ENCODE peak calls at places on chromosomes 5 and 9, in seven cellular contexts. One of them, this sample, is unnamed.

GRCh38 chr5:103021310-103021709 is 98.6 kb downstream of the GIN1 start:
- DNase-seq in sigmoid colon: no peak
- DNase-seq in transverse colon: no peak
- DNase-seq in A549: no peak
- DNase-seq in GM12878: peak; percentile 27
- DNase-seq in HepG2: no peak
- DNase-seq in stomach: no peak
- DNase-seq in this sample: no peak

GRCh38 chr5:9494321-9494720 is 51.6 kb downstream of the SEMA5A start:
- DNase-seq in sigmoid colon: no peak
- DNase-seq in transverse colon: no peak
- DNase-seq in A549: no peak
- DNase-seq in GM12878: no peak
- DNase-seq in HepG2: no peak
- DNase-seq in stomach: no peak
- DNase-seq in this sample: no peak

GRCh38 chr9:134391319-134392231 is 65.3 kb downstream of the RXRA start:
- DNase-seq in sigmoid colon: no peak
- DNase-seq in transverse colon: peak; percentile 54
- DNase-seq in A549: no peak
- DNase-seq in GM12878: peak; percentile 69
- DNase-seq in HepG2: no peak
- DNase-seq in stomach: no peak
- DNase-seq in this sample: no peak

GRCh38 chr9:116087246-116087645 is 66.3 kb upstream of the PAPPA start:
- DNase-seq in sigmoid colon: no peak
- DNase-seq in transverse colon: no peak
- DNase-seq in A549: peak; percentile 8
- DNase-seq in GM12878: no peak
- DNase-seq in HepG2: no peak
- DNase-seq in stomach: peak; percentile 26
- DNase-seq in this sample: no peak

GRCh38 chr9:126791406-126792230 is 13.2 kb upstream of the ZBTB43 start:
- DNase-seq in sigmoid colon: peak; percentile 46
- DNase-seq in transverse colon: no peak
- DNase-seq in A549: peak; percentile 87
- DNase-seq in GM12878: no peak
- DNase-seq in HepG2: peak; percentile 49
- DNase-seq in stomach: no peak
- DNase-seq in this sample: no peak

GRCh38 chr9:109887079-109887478 is 107.1 kb downstream of the PALM2AKAP2 start:
- DNase-seq in sigmoid colon: no peak
- DNase-seq in transverse colon: no peak
- DNase-seq in A549: no peak
- DNase-seq in GM12878: no peak
- DNase-seq in HepG2: no peak
- DNase-seq in stomach: no peak
- DNase-seq in this sample: no peak

GRCh38 chr9:113988951-113989780 is 88.9 kb downstream of the AMBP start:
- DNase-seq in sigmoid colon: peak; percentile 82
- DNase-seq in transverse colon: no peak
- DNase-seq in A549: no peak
- DNase-seq in GM12878: no peak
- DNase-seq in HepG2: no peak
- DNase-seq in stomach: no peak
- DNase-seq in this sample: no peak

GRCh38 chr5:154241021-154241420 is 50.5 kb downstream of the GALNT10 start:
- DNase-seq in sigmoid colon: no peak
- DNase-seq in transverse colon: no peak
- DNase-seq in A549: no peak
- DNase-seq in GM12878: no peak
- DNase-seq in HepG2: no peak
- DNase-seq in stomach: no peak
- DNase-seq in this sample: no peak

GRCh38 chr5:17001418-17001817 is 65.3 kb upstream of the MYO10 start:
- DNase-seq in sigmoid colon: no peak
- DNase-seq in transverse colon: no peak
- DNase-seq in A549: no peak
- DNase-seq in GM12878: no peak
- DNase-seq in HepG2: no peak
- DNase-seq in stomach: no peak
- DNase-seq in this sample: no peak

GRCh38 chr5:105812356-105812755 is 1858.4 kb downstream of the EFNA5 start:
- DNase-seq in sigmoid colon: no peak
- DNase-seq in transverse colon: no peak
- DNase-seq in A549: no peak
- DNase-seq in GM12878: no peak
- DNase-seq in HepG2: no peak
- DNase-seq in stomach: no peak
- DNase-seq in this sample: no peak

GRCh38 chr5:102545175-102545574 is 46.4 kb upstream of the SLCO6A1 start:
- DNase-seq in sigmoid colon: no peak
- DNase-seq in transverse colon: no peak
- DNase-seq in A549: no peak
- DNase-seq in GM12878: no peak
- DNase-seq in HepG2: peak; percentile 35
- DNase-seq in stomach: no peak
- DNase-seq in this sample: no peak

GRCh38 chr9:130235558-130236435 is 29.8 kb upstream of the HMCN2 start:
- DNase-seq in sigmoid colon: peak; percentile 86
- DNase-seq in transverse colon: peak; percentile 66
- DNase-seq in A549: peak; percentile 48
- DNase-seq in GM12878: no peak
- DNase-seq in HepG2: peak; percentile 25
- DNase-seq in stomach: peak; percentile 67
- DNase-seq in this sample: peak; percentile 74

GRCh38 chr5:158851488-158851887 is 248.2 kb downstream of the EBF1 start:
- DNase-seq in sigmoid colon: no peak
- DNase-seq in transverse colon: no peak
- DNase-seq in A549: no peak
- DNase-seq in GM12878: no peak
- DNase-seq in HepG2: no peak
- DNase-seq in stomach: no peak
- DNase-seq in this sample: no peak
- H3K27ac ChIP-seq in sigmoid colon: no peak overlapping the region
- H3K27ac ChIP-seq in transverse colon: no peak overlapping the region
- H3K27ac ChIP-seq in A549: no peak overlapping the region
- H3K27ac ChIP-seq in GM12878: no peak overlapping the region
- H3K27ac ChIP-seq in HepG2: no peak overlapping the region
- H3K27ac ChIP-seq in stomach: no peak overlapping the region
- H3K27ac ChIP-seq in this sample: no peak overlapping the region

GRCh38 chr5:96628406-96628805 is 33.8 kb upstream of the CAST start:
- DNase-seq in sigmoid colon: no peak
- DNase-seq in transverse colon: no peak
- DNase-seq in A549: no peak
- DNase-seq in GM12878: no peak
- DNase-seq in HepG2: no peak
- DNase-seq in stomach: no peak
- DNase-seq in this sample: no peak
- TF ChIP-seq EP300 in sigmoid colon: no peak
- TF ChIP-seq EP300 in transverse colon: no peak
- TF ChIP-seq EP300 in A549: no peak
- TF ChIP-seq EP300 in GM12878: no peak
- TF ChIP-seq EP300 in HepG2: no peak
- TF ChIP-seq EP300 in stomach: no peak
- TF ChIP-seq EP300 in this sample: no peak

GRCh38 chr5:126659805-126660483 is 59.2 kb downstream of the PHAX start:
- DNase-seq in sigmoid colon: no peak
- DNase-seq in transverse colon: no peak
- DNase-seq in A549: no peak
- DNase-seq in GM12878: no peak
- DNase-seq in HepG2: no peak
- DNase-seq in stomach: no peak
- DNase-seq in this sample: no peak

GRCh38 chr5:126658526-126658925 is 57.8 kb downstream of the PHAX start:
- DNase-seq in sigmoid colon: no peak
- DNase-seq in transverse colon: no peak
- DNase-seq in A549: no peak
- DNase-seq in GM12878: no peak
- DNase-seq in HepG2: no peak
- DNase-seq in stomach: no peak
- DNase-seq in this sample: no peak

GRCh38 chr5:126651013-126651577 is 50.3 kb downstream of the PHAX start:
- DNase-seq in sigmoid colon: no peak
- DNase-seq in transverse colon: no peak
- DNase-seq in A549: no peak
- DNase-seq in GM12878: no peak
- DNase-seq in HepG2: no peak
- DNase-seq in stomach: no peak
- DNase-seq in this sample: no peak

GRCh38 chr5:126656397-126657007 is 55.8 kb downstream of the PHAX start:
- DNase-seq in sigmoid colon: no peak
- DNase-seq in transverse colon: no peak
- DNase-seq in A549: peak; percentile 55
- DNase-seq in GM12878: no peak
- DNase-seq in HepG2: peak; percentile 41
- DNase-seq in stomach: no peak
- DNase-seq in this sample: no peak
- H3K27ac ChIP-seq in sigmoid colon: no peak overlapping the region
- H3K27ac ChIP-seq in transverse colon: no peak overlapping the region
- H3K27ac ChIP-seq in A549: no peak overlapping the region
- H3K27ac ChIP-seq in GM12878: no peak overlapping the region
- H3K27ac ChIP-seq in HepG2: no peak overlapping the region
- H3K27ac ChIP-seq in stomach: no peak overlapping the region
- H3K27ac ChIP-seq in this sample: no peak overlapping the region

GRCh38 chr9:85536514-85536913 is 205.2 kb downstream of the AGTPBP1 start:
- DNase-seq in sigmoid colon: no peak
- DNase-seq in transverse colon: no peak
- DNase-seq in A549: no peak
- DNase-seq in GM12878: no peak
- DNase-seq in HepG2: no peak
- DNase-seq in stomach: no peak
- DNase-seq in this sample: no peak

GRCh38 chr9:85533538-85533937 is 208.2 kb downstream of the AGTPBP1 start:
- DNase-seq in sigmoid colon: no peak
- DNase-seq in transverse colon: no peak
- DNase-seq in A549: no peak
- DNase-seq in GM12878: no peak
- DNase-seq in HepG2: no peak
- DNase-seq in stomach: no peak
- DNase-seq in this sample: no peak

GRCh38 chr9:85541876-85542275 is 199.9 kb downstream of the AGTPBP1 start:
- DNase-seq in sigmoid colon: no peak
- DNase-seq in transverse colon: no peak
- DNase-seq in A549: no peak
- DNase-seq in GM12878: no peak
- DNase-seq in HepG2: no peak
- DNase-seq in stomach: no peak
- DNase-seq in this sample: no peak

GRCh38 chr9:85534340-85534739 is 207.4 kb downstream of the AGTPBP1 start:
- DNase-seq in sigmoid colon: no peak
- DNase-seq in transverse colon: no peak
- DNase-seq in A549: no peak
- DNase-seq in GM12878: no peak
- DNase-seq in HepG2: no peak
- DNase-seq in stomach: no peak
- DNase-seq in this sample: no peak

DNA sequence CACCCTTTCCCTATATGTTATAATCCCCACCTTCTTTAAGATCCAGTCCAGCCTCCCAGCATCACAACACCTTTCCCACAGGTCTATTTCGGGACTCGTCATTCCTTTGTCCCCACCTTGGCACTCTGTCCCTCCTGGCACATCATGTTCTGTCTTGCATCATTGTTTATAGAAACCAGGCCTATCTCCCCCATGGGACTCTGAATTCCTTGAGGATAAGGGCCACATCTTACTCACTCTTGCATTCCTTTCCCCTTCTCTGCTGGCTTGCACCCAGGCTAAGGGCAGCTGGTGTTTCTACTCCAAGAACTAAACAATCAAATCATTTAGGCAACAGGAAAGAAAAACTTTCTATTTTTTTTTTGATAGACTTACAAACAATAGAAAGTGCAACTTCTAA is 205.7 kb downstream of the AGTPBP1 start:
- DNase-seq in sigmoid colon: no peak
- DNase-seq in transverse colon: no peak
- DNase-seq in A549: no peak
- DNase-seq in GM12878: no peak
- DNase-seq in HepG2: no peak
- DNase-seq in stomach: no peak
- DNase-seq in this sample: no peak
- TF ChIP-seq EP300 in sigmoid colon: no peak
- TF ChIP-seq EP300 in transverse colon: no peak
- TF ChIP-seq EP300 in A549: no peak
- TF ChIP-seq EP300 in GM12878: no peak
- TF ChIP-seq EP300 in HepG2: no peak
- TF ChIP-seq EP300 in stomach: no peak
- TF ChIP-seq EP300 in this sample: no peak